ENCODE peak calls at places on chromosomes 1 and 21, in six cellular contexts. One of them, this sample, is unnamed.

GRCh38 chr1:84166797-84167196 is 22.7 kb downstream of the PRKACB start:
- DNase-seq in left colon: no peak
- DNase-seq in tibial nerve: no peak
- DNase-seq in naive B cell: no peak
- DNase-seq in colonic mucosa: no peak
- DNase-seq in WTC11: no peak
- DNase-seq in this sample: no peak

GRCh38 chr21:26385721-26386120 is 187.4 kb downstream of the CYYR1 start:
- DNase-seq in left colon: no peak
- DNase-seq in tibial nerve: no peak
- DNase-seq in naive B cell: no peak
- DNase-seq in colonic mucosa: no peak
- DNase-seq in WTC11: no peak
- DNase-seq in this sample: no peak

GRCh38 chr1:16205333-16205671 is 7.2 kb downstream of the ARHGEF19 start:
- DNase-seq in left colon: no peak
- DNase-seq in tibial nerve: no peak
- DNase-seq in naive B cell: no peak
- DNase-seq in colonic mucosa: no peak
- DNase-seq in WTC11: no peak
- DNase-seq in this sample: no peak

GRCh38 chr21:46399129-46399528 is 59.6 kb upstream of the DIP2A start:
- DNase-seq in left colon: no peak
- DNase-seq in tibial nerve: no peak
- DNase-seq in naive B cell: no peak
- DNase-seq in colonic mucosa: no peak
- DNase-seq in WTC11: no peak
- DNase-seq in this sample: no peak

GRCh38 chr1:228304225-228304624 is 96.4 kb downstream of the OBSCN start:
- DNase-seq in left colon: no peak
- DNase-seq in tibial nerve: no peak
- DNase-seq in naive B cell: no peak
- DNase-seq in colonic mucosa: no peak
- DNase-seq in WTC11: no peak
- DNase-seq in this sample: peak

GRCh38 chr1:233143266-233143665 is 152.3 kb downstream of the PCNX2 start:
- DNase-seq in left colon: no peak
- DNase-seq in tibial nerve: no peak
- DNase-seq in naive B cell: no peak
- DNase-seq in colonic mucosa: no peak
- DNase-seq in WTC11: no peak
- DNase-seq in this sample: no peak

GRCh38 chr1:100750002-100750885 is 30.7 kb downstream of the VCAM1 start:
- DNase-seq in left colon: no peak
- DNase-seq in tibial nerve: no peak
- DNase-seq in naive B cell: no peak
- DNase-seq in colonic mucosa: no peak
- DNase-seq in WTC11: peak
- DNase-seq in this sample: no peak

GRCh38 chr1:187630653-187631380 is 802.1 kb downstream of the PLA2G4A start:
- DNase-seq in left colon: no peak
- DNase-seq in tibial nerve: no peak
- DNase-seq in naive B cell: no peak
- DNase-seq in colonic mucosa: no peak
- DNase-seq in WTC11: no peak
- DNase-seq in this sample: no peak

GRCh38 chr1:6447818-6448748 is 17.9 kb downstream of the TNFRSF25 start:
- DNase-seq in left colon: peak
- DNase-seq in tibial nerve: no peak
- DNase-seq in naive B cell: no peak
- DNase-seq in colonic mucosa: peak
- DNase-seq in WTC11: peak
- DNase-seq in this sample: no peak

This sample was measured in suprapubic skin.